ENCODE peak calls at places on chromosomes 2 and 18, in seven cellular contexts. M is neural progenitor cell; D is CD4-positive, alpha-beta memory T cell; F is HCT116; O is heart left ventricle; E is mesendoderm; W is mammary epithelial cell. G is an unnamed sample.

GRCh38 chr18:2108581-2108980 is 462.7 kb downstream of the METTL4 start:
- DNase-seq in M (no peak), D (no peak), F (no peak), O (no peak), E (peak; percentile 84), W (peak; percentile 37), G (no peak)

GRCh38 chr2:107569496-107569895 is 257.2 kb upstream of the RGPD4 start:
- DNase-seq in M (peak; percentile 20), D (no peak), F (no peak), O (no peak), E (peak; percentile 73), W (no peak), G (peak; percentile 66)

GRCh38 chr2:221465776-221466175 is 106.3 kb downstream of the EPHA4 start:
- DNase-seq in M (no peak), D (no peak), F (no peak), O (no peak), E (no peak), W (no peak), G (no peak)

GRCh38 chr2:118982039-118982438 is 40.0 kb downstream of the MARCO start:
- DNase-seq in M (no peak), D (no peak), F (no peak), O (no peak), E (no peak), W (no peak), G (no peak)

GRCh38 chr2:166916987-166917386 is 28.7 kb downstream of the XIRP2 start:
- DNase-seq in M (no peak), D (no peak), F (no peak), O (no peak), E (no peak), W (no peak), G (no peak)

GRCh38 chr18:56076735-56077134 is 488.7 kb upstream of the TCF4 start:
- DNase-seq in M (no peak), D (no peak), F (no peak), O (no peak), E (no peak), W (no peak), G (no peak)

GRCh38 chr2:200471324-200471848 is 38.5 kb downstream of the KCTD18 start:
- DNase-seq in M (peak; percentile 76), D (peak; percentile 40), F (peak; percentile 6), O (no peak), E (peak; percentile 23), W (peak; percentile 11), G (peak; percentile 34)

GRCh38 chr18:808086-808485 is 4.0 kb downstream of the YES1 start:
- DNase-seq in M (no peak), D (no peak), F (no peak), O (no peak), E (no peak), W (peak; percentile 25), G (peak; percentile 45)

GRCh38 chr18:67935638-67936037 is 419.1 kb upstream of the DSEL start:
- DNase-seq in M (no peak), D (no peak), F (no peak), O (no peak), E (no peak), W (no peak), G (no peak)

GRCh38 chr2:127654084-127654837 is 8.3 kb downstream of the GPR17 start:
- DNase-seq in M (no peak), D (no peak), F (no peak), O (peak; percentile 25), E (no peak), W (no peak), G (no peak)

GRCh38 chr2:191636235-191636543 is 41.7 kb upstream of the NABP1 start:
- DNase-seq in M (no peak), D (no peak), F (peak; percentile 54), O (no peak), E (peak; percentile 38), W (peak; percentile 76), G (peak; percentile 65)

GRCh38 chr2:191636586-191636985 is 41.4 kb upstream of the NABP1 start:
- DNase-seq in M (no peak), D (no peak), F (no peak), O (no peak), E (no peak), W (no peak), G (no peak)

GRCh38 chr2:191637182-191638078 is 40.5 kb upstream of the NABP1 start:
- DNase-seq in M (no peak), D (peak; percentile 39), F (peak; percentile 39), O (no peak), E (peak; percentile 21), W (peak; percentile 77), G (peak; percentile 44)

GRCh38 chr2:191638079-191638801 is 39.7 kb upstream of the NABP1 start:
- DNase-seq in M (peak; percentile 22), D (no peak), F (no peak), O (no peak), E (peak; percentile 32), W (no peak), G (no peak)

DNA sequence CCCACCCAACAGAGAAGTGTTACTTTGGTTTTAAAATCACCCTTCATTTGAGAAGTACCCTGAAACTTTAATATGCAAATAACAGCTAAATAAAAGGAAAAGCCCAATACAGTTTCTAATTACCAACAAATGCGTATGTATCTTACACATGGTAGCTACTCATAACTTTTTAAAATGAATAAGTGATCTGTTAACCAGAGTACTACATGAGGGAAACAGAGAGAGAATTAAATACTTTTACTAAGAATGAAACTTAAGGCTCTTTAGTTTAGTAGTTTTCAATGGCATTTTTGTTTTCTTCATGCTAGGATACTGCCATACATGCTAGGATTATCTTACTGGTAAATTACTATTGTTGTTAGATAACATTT is 39.1 kb upstream of the NABP1 start:
- DNase-seq in M (no peak), D (no peak), F (no peak), O (no peak), E (no peak), W (no peak), G (no peak)
- H3K27ac ChIP-seq in M (no peak overlapping the region), D (peak overlapping the region; percentile 36), F (no peak overlapping the region), O (no peak overlapping the region), E (no peak overlapping the region), W (no peak overlapping the region), G (no peak overlapping the region)

GRCh38 chr2:44744961-44745360 is 196.5 kb upstream of the SIX3 start:
- DNase-seq in M (peak; percentile 26), D (no peak), F (no peak), O (no peak), E (no peak), W (no peak), G (no peak)
- H3K4me1 ChIP-seq in M (peaks cover 35% of the 10 kb centered on the region), D (no peaks in the 10 kb centered on the region), F (peaks cover 4% of the 10 kb centered on the region), O (peaks cover 8% of the 10 kb centered on the region), E (no peaks in the 10 kb centered on the region), W (peaks cover 5% of the 10 kb centered on the region), G (no peaks in the 10 kb centered on the region)

GRCh38 chr18:79457239-79457638 is 61.5 kb downstream of the NFATC1 start:
- DNase-seq in M (no peak), D (no peak), F (no peak), O (no peak), E (no peak), W (no peak), G (no peak)
- H3K36me3 ChIP-seq in M (no peaks in the 10 kb centered on the region), D (peaks cover 40% of the 10 kb centered on the region), F (no peaks in the 10 kb centered on the region), O (peaks cover 32% of the 10 kb centered on the region), E (no peaks in the 10 kb centered on the region), W (no peaks in the 10 kb centered on the region), G (no peaks in the 10 kb centered on the region)

GRCh38 chr18:21513741-21514140 is 86.8 kb downstream of the ESCO1 start:
- DNase-seq in M (no peak), D (no peak), F (no peak), O (no peak), E (no peak), W (peak; percentile 4), G (no peak)
- H3K27ac ChIP-seq in M (no peak overlapping the region), D (no peak overlapping the region), F (no peak overlapping the region), O (no peak overlapping the region), E (no peak overlapping the region), W (no peak overlapping the region), G (no peak overlapping the region)